ENCODE peak calls at places on chromosomes 7 and 10, in five cellular contexts. F, J, T, U and P are unnamed samples.

GRCh38 chr10:59587083-59587755 is 122.4 kb downstream of the SLC16A9 start:
- DNase-seq in F (peak; percentile 53), J (no peak), T (no peak), U (no peak), P (no peak)

GRCh38 chr7:50393547-50394252 is 56.5 kb downstream of the FIGNL1 start:
- DNase-seq in F (no peak), J (no peak), T (no peak), U (no peak), P (no peak)

GRCh38 chr7:2643386-2644229 is 11.8 kb downstream of the TTYH3 start:
- DNase-seq in F (no peak), J (no peak), T (no peak), U (no peak), P (no peak)

GRCh38 chr7:32155712-32156111 is 85.5 kb upstream of the PDE1C start:
- DNase-seq in F (no peak), J (no peak), T (no peak), U (peak; percentile 40), P (peak; percentile 31)

GRCh38 chr7:157436763-157437480 is 100.1 kb downstream of the DNAJB6 start:
- DNase-seq in F (no peak), J (no peak), T (peak; percentile 31), U (no peak), P (no peak)

GRCh38 chr7:48244902-48245301 is 73.6 kb downstream of the ABCA13 start:
- DNase-seq in F (no peak), J (no peak), T (peak; percentile 21), U (no peak), P (peak; percentile 25)

GRCh38 chr7:15399446-15399845 is 162.4 kb downstream of the AGMO start:
- DNase-seq in F (no peak), J (no peak), T (peak; percentile 12), U (no peak), P (peak; percentile 3)

GRCh38 chr7:35630573-35630972 is 64.4 kb downstream of the HERPUD2 start:
- DNase-seq in F (no peak), J (no peak), T (peak; percentile 33), U (peak; percentile 37), P (peak; percentile 54)

GRCh38 chr10:21473135-21473534 is 52.3 kb downstream of the SKIDA1 start:
- DNase-seq in F (no peak), J (no peak), T (no peak), U (no peak), P (no peak)

GRCh38 chr10:24706479-24707118 is 17.1 kb downstream of the ARHGAP21 start:
- DNase-seq in F (no peak), J (no peak), T (peak; percentile 92), U (peak; percentile 97), P (peak; percentile 94)

GRCh38 chr7:114930829-114931655 is 9.1 kb downstream of the MDFIC start:
- DNase-seq in F (no peak), J (no peak), T (no peak), U (no peak), P (peak; percentile 45)

GRCh38 chr10:124267231-124267885 is 151.4 kb downstream of the OAT start:
- DNase-seq in F (no peak), J (no peak), T (peak; percentile 56), U (peak; percentile 35), P (peak; percentile 20)

GRCh38 chr7:80883188-80884025 is 35.4 kb downstream of the SEMA3C start:
- DNase-seq in F (peak; percentile 24), J (no peak), T (peak; percentile 100), U (peak; percentile 98), P (peak; percentile 89)

GRCh38 chr10:59791602-59792001 is 38.3 kb upstream of the MRLN start:
- DNase-seq in F (no peak), J (no peak), T (no peak), U (no peak), P (no peak)

GRCh38 chr7:116647861-116648260 is 24.1 kb upstream of the MET start:
- DNase-seq in F (no peak), J (no peak), T (no peak), U (no peak), P (no peak)
- H3K4me3 ChIP-seq in F (no peak overlapping the region), J (no peak overlapping the region), T (no peak overlapping the region), U (no peak overlapping the region), P (no peak overlapping the region)

GRCh38 chr7:101858437-101859385 is 41.3 kb downstream of the CUX1 start:
- DNase-seq in F (no peak), J (no peak), T (no peak), U (no peak), P (no peak)

GRCh38 chr7:101859411-101860106 is 42.1 kb downstream of the CUX1 start:
- DNase-seq in F (no peak), J (no peak), T (peak; percentile 49), U (no peak), P (peak; percentile 58)

GRCh38 chr7:101854084-101854865 is 36.8 kb downstream of the CUX1 start:
- DNase-seq in F (no peak), J (no peak), T (no peak), U (no peak), P (no peak)

GRCh38 chr7:101856488-101857357 is 39.3 kb downstream of the CUX1 start:
- DNase-seq in F (peak; percentile 91), J (peak; percentile 92), T (peak; percentile 83), U (peak; percentile 86), P (peak; percentile 87)

GRCh38 chr7:101857358-101857794 is 40.0 kb downstream of the CUX1 start:
- DNase-seq in F (no peak), J (no peak), T (no peak), U (no peak), P (no peak)
- TF ChIP-seq CTCF in F (no peak), J (no peak), T (no peak), U (no peak), P (no peak)

GRCh38 chr10:6208781-6209235 is 6.1 kb downstream of the PFKFB3 start:
- DNase-seq in F (no peak), J (no peak), T (no peak), U (no peak), P (no peak)
- H3K4me3 ChIP-seq in F (no peak overlapping the region), J (no peak overlapping the region), T (no peak overlapping the region), U (no peak overlapping the region), P (no peak overlapping the region)

DNA sequence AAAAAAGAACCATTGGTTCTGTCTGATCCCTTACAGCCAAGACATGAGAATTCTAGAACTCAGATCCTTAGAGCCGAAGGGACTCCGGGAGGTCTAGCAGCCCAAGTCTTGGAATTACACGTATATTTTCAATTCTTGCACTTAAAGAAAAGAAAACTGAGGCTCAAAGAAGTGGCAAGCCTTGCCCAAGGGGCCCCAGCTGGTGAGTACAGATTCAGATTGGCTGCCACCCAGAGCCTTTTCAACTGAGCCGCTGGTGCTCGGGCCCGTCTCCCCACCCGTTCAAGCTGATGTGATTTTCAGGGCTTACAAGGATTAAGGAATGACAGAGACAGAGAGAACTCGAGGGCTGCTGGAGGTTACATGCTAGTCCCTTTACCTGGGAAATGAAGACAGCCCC is 117.9 kb downstream of the ABLIM1 start:
- DNase-seq in F (no peak), J (no peak), T (no peak), U (no peak), P (no peak)
- TF ChIP-seq CTCF in F (no peak), J (no peak), T (no peak), U (no peak), P (no peak)

GRCh38 chr7:103127006-103127405 is 21.9 kb downstream of the NAPEPLD start:
- DNase-seq in F (no peak), J (no peak), T (no peak), U (no peak), P (no peak)
- H3K4me3 ChIP-seq in F (no peak overlapping the region), J (no peak overlapping the region), T (no peak overlapping the region), U (no peak overlapping the region), P (no peak overlapping the region)

GRCh38 chr10:93615576-93615975 is 3.2 kb downstream of the PDE6C start:
- DNase-seq in F (no peak), J (no peak), T (no peak), U (no peak), P (no peak)

GRCh38 chr10:93614101-93614825 is 1.9 kb downstream of the PDE6C start:
- DNase-seq in F (no peak), J (no peak), T (no peak), U (no peak), P (no peak)

GRCh38 chr10:93616844-93617360 is 4.6 kb downstream of the PDE6C start:
- DNase-seq in F (no peak), J (no peak), T (no peak), U (no peak), P (no peak)

GRCh38 chr10:93608421-93608820 is 3.9 kb upstream of the PDE6C start:
- DNase-seq in F (no peak), J (no peak), T (no peak), U (no peak), P (no peak)

DNA sequence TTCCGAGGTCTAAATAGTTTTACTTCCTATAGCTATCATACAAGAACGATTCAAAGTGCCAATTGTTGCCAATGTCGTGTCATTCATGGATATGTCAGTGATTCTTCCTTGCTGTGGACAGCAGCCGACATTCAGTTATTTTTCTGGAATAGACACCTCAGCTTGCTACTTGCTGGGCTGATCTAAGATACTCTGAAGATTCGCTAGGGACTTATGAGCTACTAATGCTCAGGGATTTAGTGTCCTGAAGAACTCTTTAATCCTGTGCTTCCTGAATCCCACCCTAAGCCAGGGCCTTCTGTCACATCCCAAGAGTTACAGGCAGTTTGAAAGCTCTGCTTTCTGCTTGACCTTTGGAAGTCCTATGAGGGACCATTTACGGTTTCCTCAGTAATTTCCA is at the start of gene PDE6C:
- DNase-seq in F (no peak), J (no peak), T (no peak), U (no peak), P (no peak)
- TF ChIP-seq CTCF in F (no peak), J (no peak), T (no peak), U (no peak), P (no peak)

DNA sequence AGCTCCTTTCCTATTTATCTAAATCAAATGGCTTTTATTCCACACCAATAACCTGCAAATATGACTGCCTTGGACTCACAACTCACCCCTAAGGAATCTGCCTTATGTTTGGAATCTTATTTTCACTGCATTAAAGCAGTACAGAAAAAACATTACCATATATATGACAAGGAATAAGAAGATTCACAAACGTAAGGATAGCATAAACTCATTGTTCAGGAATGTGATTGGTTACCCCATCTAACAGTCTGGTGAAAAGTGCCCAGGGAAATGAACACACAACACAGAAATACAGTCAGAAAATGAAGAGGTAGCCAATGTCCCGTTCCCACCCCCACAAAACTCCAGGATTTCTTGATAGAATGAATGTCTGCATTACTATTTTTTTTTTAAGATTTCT is 2.0 kb downstream of the PPP3CB start:
- DNase-seq in F (no peak), J (no peak), T (peak; percentile 65), U (peak; percentile 50), P (peak; percentile 81)
- H3K4me3 ChIP-seq in F (no peak overlapping the region), J (peak overlapping the region; percentile 98), T (peak overlapping the region; percentile 91), U (peak overlapping the region; percentile 68), P (peak overlapping the region; percentile 85)

GRCh38 chr10:121741246-121741645 is 143.0 kb upstream of the FGFR2 start:
- DNase-seq in F (no peak), J (no peak), T (no peak), U (no peak), P (no peak)
- TF ChIP-seq CTCF in F (no peak), J (no peak), T (no peak), U (no peak), P (no peak)